ENCODE peak calls at places on chromosomes 4 and X, in six cellular contexts. One of them, this sample, is unnamed.

GRCh38 chr4:67087897-67088296 is 457.4 kb downstream of the CENPC start:
- DNase-seq in thoracic aorta: no peak
- DNase-seq in GM12878: no peak
- DNase-seq in breast epithelium: no peak
- DNase-seq in thyroid gland: no peak
- DNase-seq in Karpas-422: peak
- DNase-seq in this sample: no peak

GRCh38 chr4:76199664-76200211 is 13.9 kb downstream of the SCARB2 start:
- DNase-seq in GM12878: peak
- DNase-seq in thoracic aorta: no peak
- DNase-seq in Karpas-422: peak
- DNase-seq in thyroid gland: peak
- DNase-seq in breast epithelium: no peak
- DNase-seq in this sample: peak

GRCh38 chr4:93495346-93495745 is 333.2 kb upstream of the ATOH1 start:
- DNase-seq in thoracic aorta: no peak
- DNase-seq in GM12878: no peak
- DNase-seq in Karpas-422: no peak
- DNase-seq in breast epithelium: no peak
- DNase-seq in thyroid gland: no peak
- DNase-seq in this sample: no peak

GRCh38 chr4:147678796-147679549 is 5.0 kb downstream of the PRMT9 start:
- DNase-seq in thyroid gland: no peak
- DNase-seq in GM12878: no peak
- DNase-seq in breast epithelium: no peak
- DNase-seq in Karpas-422: peak
- DNase-seq in thoracic aorta: no peak
- DNase-seq in this sample: no peak

GRCh38 chrX:119852410-119853353 is at the start of gene UPF3B:
- DNase-seq in thyroid gland: peak
- DNase-seq in breast epithelium: peak
- DNase-seq in Karpas-422: peak
- DNase-seq in thoracic aorta: peak
- DNase-seq in GM12878: peak
- DNase-seq in this sample: peak

GRCh38 chrX:118773782-118774181 is 46.4 kb downstream of the IL13RA1 start:
- DNase-seq in GM12878: no peak
- DNase-seq in Karpas-422: no peak
- DNase-seq in breast epithelium: no peak
- DNase-seq in thoracic aorta: no peak
- DNase-seq in thyroid gland: no peak
- DNase-seq in this sample: no peak

GRCh38 chr4:87213425-87213824 is 7.0 kb downstream of the KLHL8 start:
- DNase-seq in thoracic aorta: no peak
- DNase-seq in GM12878: no peak
- DNase-seq in breast epithelium: no peak
- DNase-seq in thyroid gland: no peak
- DNase-seq in Karpas-422: no peak
- DNase-seq in this sample: no peak

GRCh38 chr4:70969076-70969475 is 24.4 kb upstream of the DCK start:
- DNase-seq in thyroid gland: no peak
- DNase-seq in breast epithelium: no peak
- DNase-seq in thoracic aorta: no peak
- DNase-seq in GM12878: no peak
- DNase-seq in Karpas-422: no peak
- DNase-seq in this sample: no peak

GRCh38 chr4:128540122-128540521 is 252.5 kb upstream of the PGRMC2 start:
- DNase-seq in breast epithelium: no peak
- DNase-seq in Karpas-422: no peak
- DNase-seq in thoracic aorta: no peak
- DNase-seq in GM12878: no peak
- DNase-seq in thyroid gland: no peak
- DNase-seq in this sample: peak

GRCh38 chr4:113823291-113823659 is 61.7 kb upstream of the CAMK2D start:
- DNase-seq in GM12878: peak
- DNase-seq in thyroid gland: no peak
- DNase-seq in breast epithelium: no peak
- DNase-seq in Karpas-422: no peak
- DNase-seq in thoracic aorta: no peak
- DNase-seq in this sample: no peak

GRCh38 chr4:105215609-105216313 is 69.1 kb downstream of the TET2 start:
- DNase-seq in GM12878: peak
- DNase-seq in thoracic aorta: no peak
- DNase-seq in breast epithelium: no peak
- DNase-seq in Karpas-422: no peak
- DNase-seq in thyroid gland: no peak
- DNase-seq in this sample: no peak

GRCh38 chrX:109619816-109620215 is 5.2 kb downstream of the KCNE5 start:
- DNase-seq in thyroid gland: no peak
- DNase-seq in GM12878: no peak
- DNase-seq in thoracic aorta: no peak
- DNase-seq in breast epithelium: no peak
- DNase-seq in Karpas-422: no peak
- DNase-seq in this sample: no peak

GRCh38 chr4:40190465-40190864 is 6.4 kb upstream of the RHOH start:
- DNase-seq in breast epithelium: no peak
- DNase-seq in Karpas-422: no peak
- DNase-seq in GM12878: no peak
- DNase-seq in thoracic aorta: no peak
- DNase-seq in thyroid gland: no peak
- DNase-seq in this sample: no peak

GRCh38 chr4:40193018-40193571 is 3.7 kb upstream of the RHOH start:
- DNase-seq in Karpas-422: no peak
- DNase-seq in thyroid gland: no peak
- DNase-seq in GM12878: no peak
- DNase-seq in thoracic aorta: no peak
- DNase-seq in breast epithelium: no peak
- DNase-seq in this sample: no peak

GRCh38 chr4:40193578-40193977 is 3.3 kb upstream of the RHOH start:
- DNase-seq in thoracic aorta: no peak
- DNase-seq in GM12878: no peak
- DNase-seq in breast epithelium: no peak
- DNase-seq in Karpas-422: no peak
- DNase-seq in thyroid gland: no peak
- DNase-seq in this sample: no peak

GRCh38 chr4:40190880-40191815 is 5.7 kb upstream of the RHOH start:
- DNase-seq in breast epithelium: no peak
- DNase-seq in thyroid gland: no peak
- DNase-seq in thoracic aorta: no peak
- DNase-seq in Karpas-422: peak
- DNase-seq in GM12878: no peak
- DNase-seq in this sample: no peak

DNA sequence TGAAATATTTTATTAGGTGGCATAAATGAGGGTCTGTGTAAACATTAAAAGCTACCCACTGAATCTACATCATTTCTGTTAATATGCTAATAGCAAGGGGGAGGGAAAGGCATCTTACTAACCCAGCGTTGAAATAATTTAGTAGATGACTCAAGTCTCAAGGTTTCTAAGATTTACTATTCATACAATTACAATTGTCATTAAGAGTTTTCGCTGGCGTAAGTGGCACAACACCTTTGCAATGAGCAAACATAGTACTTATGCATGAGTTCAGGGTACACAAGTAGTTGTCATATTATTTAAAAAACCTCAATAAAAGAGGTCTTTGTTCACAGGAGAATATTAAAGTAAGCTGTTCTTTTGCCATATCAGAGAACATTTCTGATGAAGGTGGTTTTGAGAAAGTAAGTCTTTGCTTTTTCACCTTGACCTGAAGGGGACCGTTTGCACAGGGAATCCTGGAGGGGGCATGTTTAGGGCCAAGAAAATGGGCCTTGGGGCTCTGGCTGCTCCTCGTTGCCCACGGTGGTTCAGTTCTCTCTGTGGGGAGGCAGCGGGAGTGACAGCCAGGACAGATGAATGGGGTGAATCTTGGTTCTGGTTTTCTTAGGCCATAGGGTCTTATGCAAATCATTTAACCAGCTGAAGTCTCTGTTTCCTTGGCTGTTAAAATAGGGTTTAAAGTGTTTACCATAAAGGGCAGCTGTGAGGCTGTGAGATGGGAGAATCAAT is 4.4 kb upstream of the RHOH start:
- DNase-seq in GM12878: no peak
- DNase-seq in Karpas-422: no peak
- DNase-seq in thyroid gland: no peak
- DNase-seq in thoracic aorta: no peak
- DNase-seq in breast epithelium: no peak
- DNase-seq in this sample: no peak
- H3K27ac ChIP-seq in GM12878: peak
- H3K27ac ChIP-seq in Karpas-422: peak
- H3K27ac ChIP-seq in thyroid gland: no peak
- H3K27ac ChIP-seq in thoracic aorta: no peak
- H3K27ac ChIP-seq in breast epithelium: peak
- H3K27ac ChIP-seq in this sample: no peak

GRCh38 chr4:186726150-186726439 is 2.4 kb upstream of the FAT1 start:
- DNase-seq in thoracic aorta: no peak
- DNase-seq in breast epithelium: no peak
- DNase-seq in GM12878: no peak
- DNase-seq in Karpas-422: no peak
- DNase-seq in thyroid gland: no peak
- DNase-seq in this sample: no peak
- H3K27ac ChIP-seq in thoracic aorta: peak
- H3K27ac ChIP-seq in breast epithelium: peak
- H3K27ac ChIP-seq in GM12878: no peak
- H3K27ac ChIP-seq in Karpas-422: no peak
- H3K27ac ChIP-seq in thyroid gland: peak
- H3K27ac ChIP-seq in this sample: peak

DNA sequence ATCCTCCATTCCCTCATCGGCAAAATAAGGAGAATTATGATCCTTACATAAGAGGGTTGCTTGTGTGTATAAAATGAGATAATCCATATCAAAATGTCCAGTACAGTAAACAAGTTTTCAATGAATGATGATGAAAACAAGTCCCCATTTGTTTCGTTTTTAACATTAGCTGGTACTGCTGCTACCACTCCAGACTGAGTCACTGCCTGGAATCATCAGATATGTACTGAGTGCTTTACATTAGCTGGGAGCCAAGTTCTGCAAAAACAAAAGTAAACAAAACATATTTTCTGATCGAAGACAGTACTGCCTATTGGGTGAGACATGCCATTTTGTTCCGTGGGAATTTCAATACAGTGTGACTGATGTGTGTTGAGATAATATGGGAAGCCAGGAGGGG is 123.2 kb upstream of the IGFBP7 start:
- DNase-seq in thoracic aorta: no peak
- DNase-seq in breast epithelium: no peak
- DNase-seq in thyroid gland: no peak
- DNase-seq in Karpas-422: no peak
- DNase-seq in GM12878: no peak
- DNase-seq in this sample: no peak
- H3K27ac ChIP-seq in thoracic aorta: no peak
- H3K27ac ChIP-seq in breast epithelium: no peak
- H3K27ac ChIP-seq in thyroid gland: no peak
- H3K27ac ChIP-seq in Karpas-422: no peak
- H3K27ac ChIP-seq in GM12878: no peak
- H3K27ac ChIP-seq in this sample: no peak

DNA sequence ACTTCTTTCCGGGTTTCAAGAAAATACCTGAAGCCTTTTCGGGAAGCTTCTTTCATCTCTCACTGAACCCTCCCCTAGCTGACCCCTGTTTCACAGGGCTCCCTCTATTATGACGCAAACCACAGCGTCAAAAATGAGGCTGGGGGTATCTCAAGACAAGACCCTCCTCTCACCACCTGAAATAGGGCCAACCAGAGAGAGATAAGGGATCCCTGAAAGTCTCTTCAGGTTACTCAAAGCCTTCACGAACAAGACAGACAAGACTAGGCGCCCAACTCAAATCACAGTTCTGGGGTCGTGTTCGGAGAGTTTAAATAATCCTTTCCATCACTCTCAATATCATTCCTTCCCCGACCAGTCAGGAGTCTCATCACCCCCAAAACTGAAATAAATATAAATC is 1.2 kb downstream of the PHF8 start:
- DNase-seq in GM12878: no peak
- DNase-seq in Karpas-422: no peak
- DNase-seq in thoracic aorta: no peak
- DNase-seq in breast epithelium: no peak
- DNase-seq in thyroid gland: no peak
- DNase-seq in this sample: no peak
- H3K27ac ChIP-seq in GM12878: peak
- H3K27ac ChIP-seq in Karpas-422: no peak
- H3K27ac ChIP-seq in thoracic aorta: peak
- H3K27ac ChIP-seq in breast epithelium: peak
- H3K27ac ChIP-seq in thyroid gland: peak
- H3K27ac ChIP-seq in this sample: peak

GRCh38 chrX:65635824-65636223 is 31.6 kb upstream of the MSN start:
- DNase-seq in GM12878: no peak
- DNase-seq in breast epithelium: no peak
- DNase-seq in thoracic aorta: no peak
- DNase-seq in thyroid gland: no peak
- DNase-seq in Karpas-422: no peak
- DNase-seq in this sample: no peak

GRCh38 chrX:65634732-65635131 is 32.7 kb upstream of the MSN start:
- DNase-seq in breast epithelium: no peak
- DNase-seq in thyroid gland: no peak
- DNase-seq in GM12878: no peak
- DNase-seq in thoracic aorta: no peak
- DNase-seq in Karpas-422: no peak
- DNase-seq in this sample: no peak

GRCh38 chrX:65630771-65631170 is 36.7 kb upstream of the MSN start:
- DNase-seq in GM12878: no peak
- DNase-seq in thyroid gland: no peak
- DNase-seq in thoracic aorta: no peak
- DNase-seq in Karpas-422: no peak
- DNase-seq in breast epithelium: no peak
- DNase-seq in this sample: no peak

GRCh38 chrX:65637335-65637734 is 30.1 kb upstream of the MSN start:
- DNase-seq in thyroid gland: no peak
- DNase-seq in GM12878: no peak
- DNase-seq in breast epithelium: no peak
- DNase-seq in Karpas-422: no peak
- DNase-seq in thoracic aorta: no peak
- DNase-seq in this sample: no peak

DNA sequence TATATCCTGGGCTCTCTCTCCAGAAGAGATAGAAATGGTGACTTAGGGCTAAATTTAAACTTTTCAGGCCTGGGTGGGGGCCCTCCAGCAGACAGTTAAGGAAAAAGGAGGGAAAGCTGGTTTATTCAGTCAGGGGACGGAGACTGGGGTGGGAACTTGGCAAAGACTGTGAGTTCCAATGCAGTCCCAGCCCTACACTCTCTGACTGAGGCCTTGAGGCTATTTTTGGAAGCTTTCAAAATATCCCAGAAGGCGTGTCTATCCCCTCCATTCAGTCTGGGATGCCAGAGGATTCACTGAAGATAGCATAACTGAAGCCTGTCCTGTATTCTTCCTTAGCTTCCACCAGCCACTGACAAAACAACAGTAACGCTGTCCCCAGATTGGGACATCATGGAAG is 32.1 kb upstream of the MSN start:
- DNase-seq in thoracic aorta: no peak
- DNase-seq in Karpas-422: no peak
- DNase-seq in GM12878: no peak
- DNase-seq in breast epithelium: no peak
- DNase-seq in thyroid gland: no peak
- DNase-seq in this sample: no peak
- H3K27ac ChIP-seq in thoracic aorta: peak
- H3K27ac ChIP-seq in Karpas-422: no peak
- H3K27ac ChIP-seq in GM12878: no peak
- H3K27ac ChIP-seq in breast epithelium: peak
- H3K27ac ChIP-seq in thyroid gland: peak
- H3K27ac ChIP-seq in this sample: peak